ENCODE peak calls at places on chromosome 1, in eight cellular contexts. I, F, D, Z, J, L, W and T are unnamed samples.

GRCh38 chr1:220808501-220809186 is 21.9 kb downstream of the MTARC1 start:
- DNase-seq in F (no peak), D (no peak), L (no peak), W (peak), I (no peak), J (no peak), Z (no peak), T (peak)

GRCh38 chr1:51313268-51313852 is 17.0 kb downstream of the TTC39A start:
- DNase-seq in Z (no peak), I (no peak), D (no peak), L (no peak), J (no peak), F (no peak), W (no peak), T (no peak)

GRCh38 chr1:65395887-65396612 is 24.4 kb upstream of the LEPR start:
- DNase-seq in J (no peak), D (no peak), Z (no peak), F (no peak), I (no peak), W (no peak), L (no peak), T (peak)

GRCh38 chr1:31785020-31785946 is 21.1 kb upstream of the ADGRB2 start:
- DNase-seq in I (peak), D (no peak), F (no peak), L (no peak), Z (no peak), J (peak), W (no peak), T (no peak)

GRCh38 chr1:16151200-16151708 is 4.6 kb downstream of the EPHA2 start:
- DNase-seq in W (peak), L (no peak), I (no peak), Z (no peak), D (no peak), J (peak), F (no peak), T (peak)

GRCh38 chr1:162674018-162674608 is 41.8 kb downstream of the DDR2 start:
- DNase-seq in Z (no peak), D (no peak), L (no peak), J (no peak), W (no peak), F (no peak), I (no peak), T (peak)

GRCh38 chr1:6221210-6221784 is 14.5 kb downstream of the ICMT start:
- DNase-seq in J (no peak), W (no peak), I (no peak), F (no peak), L (no peak), Z (no peak), D (no peak), T (no peak)

GRCh38 chr1:205456868-205457724 is 1.3 kb upstream of the BLACAT1 start:
- DNase-seq in F (no peak), J (peak), W (peak), Z (no peak), D (no peak), I (no peak), L (no peak), T (no peak)

GRCh38 chr1:116931016-116931918 is 21.6 kb downstream of the PTGFRN start:
- DNase-seq in D (no peak), L (no peak), W (no peak), Z (no peak), F (no peak), J (no peak), I (no peak), T (no peak)

GRCh38 chr1:169892819-169893644 is 664 bp downstream of the SCYL3 start:
- DNase-seq in W (peak), I (peak), F (no peak), Z (no peak), D (no peak), J (peak), L (no peak), T (peak)

GRCh38 chr1:157429841-157430240 is 122.5 kb downstream of the FCRL5 start:
- DNase-seq in J (no peak), L (no peak), I (no peak), D (no peak), W (no peak), Z (no peak), F (no peak), T (peak)

GRCh38 chr1:234852659-234853058 is 242.7 kb upstream of the IRF2BP2 start:
- DNase-seq in D (no peak), Z (no peak), L (no peak), I (no peak), F (no peak), J (no peak), W (no peak), T (no peak)

GRCh38 chr1:1063945-1064831 is 9.9 kb downstream of the RNF223 start:
- DNase-seq in W (peak), D (peak), I (no peak), Z (peak), L (peak), F (peak), J (no peak), T (peak)

GRCh38 chr1:110159160-110159559 is 8.9 kb downstream of the SLC6A17 start:
- DNase-seq in J (no peak), L (no peak), Z (no peak), I (no peak), W (no peak), D (no peak), F (no peak), T (no peak)

GRCh38 chr1:236522937-236523703 is 662 bp upstream of the LGALS8 start:
- DNase-seq in L (no peak), I (no peak), Z (no peak), F (no peak), J (peak), W (no peak), D (no peak), T (no peak)

GRCh38 chr1:179824265-179824664 is 53.3 kb downstream of the TOR1AIP2 start:
- DNase-seq in J (peak), Z (no peak), F (no peak), W (no peak), L (no peak), D (no peak), I (peak), T (no peak)

GRCh38 chr1:78104322-78104721 is 58.6 kb downstream of the GIPC2 start:
- DNase-seq in F (no peak), I (no peak), D (no peak), W (no peak), Z (no peak), L (no peak), J (no peak), T (no peak)

GRCh38 chr1:241641748-241642592 is 1.8 kb upstream of the CHML start:
- DNase-seq in W (no peak), F (no peak), J (no peak), L (no peak), Z (no peak), D (no peak), I (no peak), T (peak)

GRCh38 chr1:36239941-36240637 is 15.8 kb downstream of the THRAP3 start:
- DNase-seq in D (no peak), Z (no peak), L (no peak), J (peak), W (peak), F (no peak), I (no peak), T (no peak)

GRCh38 chr1:40637617-40638016 is 27.9 kb downstream of the RIMS3 start:
- DNase-seq in F (no peak), J (no peak), L (no peak), I (peak), Z (no peak), D (no peak), W (no peak), T (no peak)

GRCh38 chr1:173768206-173768605 is 53.4 kb downstream of the KLHL20 start:
- DNase-seq in F (no peak), J (no peak), I (no peak), L (no peak), W (no peak), Z (no peak), D (no peak), T (no peak)

GRCh38 chr1:192167941-192168685 is 9.9 kb downstream of the RGS18 start:
- DNase-seq in W (no peak), F (no peak), L (no peak), D (no peak), Z (no peak), I (no peak), J (no peak), T (no peak)

GRCh38 chr1:61782771-61783170 is 40.5 kb downstream of the PATJ start:
- DNase-seq in W (no peak), F (peak), I (no peak), J (no peak), Z (peak), L (peak), D (peak), T (no peak)

GRCh38 chr1:78095618-78096416 is 50.1 kb downstream of the GIPC2 start:
- DNase-seq in F (no peak), I (no peak), D (no peak), W (no peak), L (no peak), Z (no peak), J (no peak), T (peak)

GRCh38 chr1:924619-925323 is 1.0 kb downstream of the SAMD11 start:
- DNase-seq in L (no peak), D (no peak), J (peak), F (no peak), Z (no peak), W (peak), I (no peak), T (peak)

GRCh38 chr1:11337536-11338350 is 64.7 kb downstream of the UBIAD1 start:
- DNase-seq in F (peak), I (no peak), D (peak), L (peak), J (peak), W (peak), Z (peak), T (peak)

GRCh38 chr1:17579951-17580939 is 40.7 kb downstream of the ARHGEF10L start:
- DNase-seq in Z (no peak), I (no peak), J (no peak), F (no peak), L (no peak), D (no peak), W (no peak), T (no peak)

GRCh38 chr1:232033285-232033684 is 406.7 kb downstream of the DISC1 start:
- DNase-seq in L (no peak), J (peak), F (no peak), Z (no peak), D (no peak), I (no peak), W (no peak), T (no peak)

GRCh38 chr1:235919797-235920475 is 53.2 kb upstream of the LYST start:
- DNase-seq in F (no peak), D (no peak), J (peak), L (no peak), Z (no peak), W (no peak), I (no peak), T (peak)

GRCh38 chr1:90761781-90762589 is 44.9 kb upstream of the BARHL2 start:
- DNase-seq in Z (no peak), L (no peak), J (peak), D (no peak), F (no peak), I (no peak), W (no peak), T (no peak)